ENCODE peak calls at places on chromosomes 2 and 18, in five cellular contexts. S is cardiac fibroblast, I is fibroblast of the aortic adventitia, K is fibroblast of lung, L is HFFc6. R is an unnamed sample.

GRCh38 chr2:27050281-27050995 is 1.0 kb upstream of the AGBL5 start:
- DNase-seq in S (peak), I (peak), K (peak), L (peak), R (peak)

GRCh38 chr2:58063641-58064040 is 17.0 kb downstream of the VRK2 start:
- DNase-seq in S (peak), I (peak), K (peak), L (peak), R (no peak)

GRCh38 chr18:58189008-58189407 is 145.0 kb downstream of the NEDD4L start:
- DNase-seq in S (no peak), I (no peak), K (no peak), L (no peak), R (no peak)

GRCh38 chr2:238091426-238092060 is 8.6 kb upstream of the ESPNL start:
- DNase-seq in S (no peak), I (no peak), K (no peak), L (no peak), R (no peak)

GRCh38 chr2:64730551-64731305 is 77.0 kb upstream of the SERTAD2 start:
- DNase-seq in S (peak), I (peak), K (peak), L (peak), R (no peak)

GRCh38 chr18:62717059-62717849 is 1.9 kb downstream of the PHLPP1 start:
- DNase-seq in S (peak), I (peak), K (peak), L (peak), R (no peak)

GRCh38 chr2:231722721-231723307 is 14.5 kb downstream of the PTMA start:
- DNase-seq in S (no peak), I (no peak), K (no peak), L (no peak), R (no peak)

GRCh38 chr2:234881413-234882241 is 70.2 kb upstream of the SH3BP4 start:
- DNase-seq in S (peak), I (peak), K (peak), L (peak), R (no peak)

GRCh38 chr2:217166241-217166640 is 306.4 kb upstream of the TNP1 start:
- DNase-seq in S (peak), I (peak), K (peak), L (peak), R (no peak)

GRCh38 chr2:6780765-6781274 is 84.9 kb downstream of the CMPK2 start:
- DNase-seq in S (peak), I (no peak), K (peak), L (no peak), R (no peak)

GRCh38 chr2:21194828-21195227 is 71.1 kb downstream of the TDRD15 start:
- DNase-seq in S (no peak), I (no peak), K (no peak), L (no peak), R (no peak)

GRCh38 chr2:196088209-196088608 is 19.6 kb upstream of the DNAH7 start:
- DNase-seq in S (peak), I (peak), K (peak), L (peak), R (no peak)

GRCh38 chr2:203669820-203670219 is 36.6 kb upstream of the CD28 start:
- DNase-seq in S (peak), I (peak), K (peak), L (peak), R (no peak)

GRCh38 chr2:201144101-201145051 is 28.4 kb downstream of the CFLAR start:
- DNase-seq in S (no peak), I (no peak), K (no peak), L (no peak), R (no peak)

GRCh38 chr2:35204881-35205280 is 1150.7 kb upstream of the CRIM1 start:
- DNase-seq in S (no peak), I (no peak), K (no peak), L (no peak), R (no peak)

GRCh38 chr18:79713341-79713740 is 33.7 kb downstream of the CTDP1 start:
- DNase-seq in S (no peak), I (no peak), K (no peak), L (no peak), R (no peak)

GRCh38 chr2:10901565-10901964 is 10.2 kb upstream of the KCNF1 start:
- DNase-seq in S (no peak), I (no peak), K (no peak), L (no peak), R (no peak)

GRCh38 chr2:71680925-71681324 is 227.6 kb downstream of the DYSF start:
- DNase-seq in S (no peak), I (no peak), K (no peak), L (no peak), R (no peak)

GRCh38 chr2:172552547-172553291 is 3.2 kb upstream of the PDK1 start:
- DNase-seq in S (peak), I (peak), K (peak), L (peak), R (no peak)

GRCh38 chr2:108923019-108923700 is 65.9 kb downstream of the EDAR start:
- DNase-seq in S (no peak), I (no peak), K (no peak), L (no peak), R (peak)

GRCh38 chr2:120729410-120730052 is 6.1 kb upstream of the GLI2 start:
- DNase-seq in S (peak), I (peak), K (peak), L (peak), R (no peak)

GRCh38 chr18:61589724-61590065 is 256.5 kb downstream of the CDH20 start:
- DNase-seq in S (peak), I (peak), K (peak), L (peak), R (no peak)

GRCh38 chr2:234974501-234975385 is 22.9 kb downstream of the SH3BP4 start:
- DNase-seq in S (peak), I (peak), K (peak), L (peak), R (no peak)

GRCh38 chr2:227447606-227448005 is 24.4 kb upstream of the AGFG1 start:
- DNase-seq in S (no peak), I (peak), K (peak), L (peak), R (no peak)

GRCh38 chr18:50879302-50880107 is 587 bp downstream of the ME2 start:
- DNase-seq in S (peak), I (peak), K (peak), L (peak), R (no peak)

GRCh38 chr18:79818631-79819030 is 20.9 kb downstream of the KCNG2 start:
- DNase-seq in S (no peak), I (no peak), K (no peak), L (no peak), R (no peak)

GRCh38 chr2:138059967-138060635 is 95.8 kb downstream of the HNMT start:
- DNase-seq in S (peak), I (peak), K (peak), L (no peak), R (no peak)

GRCh38 chr18:74982946-74983635 is 225.8 kb downstream of the PTGR3 start:
- DNase-seq in S (no peak), I (no peak), K (no peak), L (no peak), R (no peak)
- TF ChIP-seq CTCF in S (no peak), I (no peak), K (no peak), L (no peak), R (no peak)

GRCh38 chr2:205197468-205198129 is 484.7 kb upstream of the NRP2 start:
- DNase-seq in S (peak), I (no peak), K (peak), L (no peak), R (no peak)
- TF ChIP-seq CTCF in S (no peak), I (no peak), K (no peak), L (no peak), R (no peak)

DNA sequence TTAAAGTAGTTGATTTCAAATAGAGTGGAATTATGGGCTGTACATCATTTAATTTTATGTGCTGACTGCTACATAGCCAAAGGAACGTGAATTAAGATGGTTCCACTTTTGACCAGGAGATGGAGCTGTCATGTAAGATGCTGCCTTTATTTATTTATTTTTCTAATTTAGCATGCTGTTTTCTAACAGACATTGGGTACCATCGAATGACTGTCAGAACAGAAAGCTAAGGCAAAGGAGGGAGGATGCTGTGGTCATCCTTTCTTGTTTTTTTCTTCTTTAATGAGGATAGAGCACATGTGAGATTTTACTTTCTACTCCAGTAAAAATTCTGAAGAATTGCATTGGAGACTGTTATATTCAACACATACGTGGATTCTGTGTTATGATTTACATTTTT is at the start of gene SCN2A:
- DNase-seq in S (peak), I (peak), K (peak), L (peak), R (no peak)
- TF ChIP-seq CTCF in S (peak), I (peak), K (peak), L (peak), R (peak)

DNA sequence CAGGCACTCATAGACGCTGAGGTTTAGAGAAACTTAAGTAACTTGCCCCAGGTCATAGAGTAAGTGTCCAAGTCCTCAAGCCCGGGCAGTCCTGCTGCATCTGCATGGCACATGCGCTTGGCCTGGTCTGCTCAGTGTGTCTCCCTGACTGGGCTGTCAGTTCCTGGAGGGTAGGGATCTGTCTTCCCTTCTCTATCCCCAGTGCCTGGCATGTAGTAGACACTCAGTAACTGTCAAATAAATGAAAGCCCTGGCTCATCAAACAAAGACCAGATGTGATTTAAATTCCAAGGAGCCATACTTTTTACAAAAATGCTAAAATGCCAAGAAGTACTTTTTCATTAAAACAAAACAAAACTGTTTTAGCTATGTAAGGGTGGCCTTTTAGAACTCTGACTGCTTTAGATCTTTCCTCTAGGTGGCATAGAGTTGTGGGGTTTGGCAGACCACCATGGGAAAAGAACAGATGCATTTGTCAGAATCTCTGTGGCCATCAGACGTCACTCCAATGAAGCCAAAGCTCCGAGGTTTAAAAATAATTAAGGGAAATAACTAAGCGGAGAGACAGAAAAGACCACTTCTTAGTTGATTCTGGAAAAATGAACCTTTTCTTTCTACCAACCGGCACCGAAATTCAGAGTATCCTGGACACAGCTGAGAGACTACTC is 34.0 kb downstream of the EPAS1 start:
- DNase-seq in S (no peak), I (peak), K (peak), L (no peak), R (no peak)
- TF ChIP-seq CTCF in S (peak), I (no peak), K (no peak), L (no peak), R (no peak)

GRCh38 chr2:96535331-96535730 is 1.2 kb upstream of the ARID5A start:
- DNase-seq in S (no peak), I (no peak), K (no peak), L (no peak), R (no peak)

GRCh38 chr2:96534701-96535181 is 1.8 kb upstream of the ARID5A start:
- DNase-seq in S (no peak), I (no peak), K (no peak), L (no peak), R (no peak)

GRCh38 chr2:96537734-96538486 is 1.4 kb downstream of the ARID5A start:
- DNase-seq in S (no peak), I (no peak), K (no peak), L (no peak), R (no peak)

GRCh38 chr2:96537066-96537733 is 648 bp downstream of the ARID5A start:
- DNase-seq in S (peak), I (peak), K (peak), L (peak), R (peak)

DNA sequence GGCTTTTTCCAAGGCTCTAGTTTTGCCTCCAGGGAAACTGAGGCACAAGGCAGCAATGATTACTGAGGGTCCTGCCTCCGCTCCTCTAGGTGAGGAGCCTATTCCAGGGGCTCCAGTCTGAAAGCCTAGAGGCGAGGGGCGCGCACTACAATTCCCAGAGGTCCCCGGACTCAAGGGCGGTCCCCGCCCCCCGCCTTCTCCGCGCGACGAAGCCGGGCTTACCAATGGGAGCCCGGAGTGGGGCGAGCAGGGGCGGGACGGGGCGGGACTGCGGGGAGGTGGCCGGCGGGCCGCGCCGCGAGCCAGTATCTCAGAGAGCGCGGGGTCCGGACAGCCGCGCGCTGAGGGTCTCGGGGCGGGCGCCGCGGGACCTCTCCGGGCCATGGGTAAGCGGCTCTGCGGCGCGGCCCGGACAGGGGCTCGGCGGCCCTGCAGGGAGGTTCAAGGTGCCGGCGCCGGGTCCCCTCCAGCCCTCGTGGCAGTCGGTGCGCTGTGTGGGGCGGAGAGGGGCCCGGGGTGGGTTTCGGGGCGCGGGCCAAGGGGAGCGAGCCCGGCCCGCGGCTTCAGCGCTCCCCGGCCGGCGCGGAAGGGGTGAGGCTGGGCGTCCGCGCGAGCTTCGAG is at the start of gene ARID5A:
- DNase-seq in S (peak), I (peak), K (peak), L (peak), R (peak)
- TF ChIP-seq CTCF in S (peak), I (peak), K (peak), L (peak), R (peak)

DNA sequence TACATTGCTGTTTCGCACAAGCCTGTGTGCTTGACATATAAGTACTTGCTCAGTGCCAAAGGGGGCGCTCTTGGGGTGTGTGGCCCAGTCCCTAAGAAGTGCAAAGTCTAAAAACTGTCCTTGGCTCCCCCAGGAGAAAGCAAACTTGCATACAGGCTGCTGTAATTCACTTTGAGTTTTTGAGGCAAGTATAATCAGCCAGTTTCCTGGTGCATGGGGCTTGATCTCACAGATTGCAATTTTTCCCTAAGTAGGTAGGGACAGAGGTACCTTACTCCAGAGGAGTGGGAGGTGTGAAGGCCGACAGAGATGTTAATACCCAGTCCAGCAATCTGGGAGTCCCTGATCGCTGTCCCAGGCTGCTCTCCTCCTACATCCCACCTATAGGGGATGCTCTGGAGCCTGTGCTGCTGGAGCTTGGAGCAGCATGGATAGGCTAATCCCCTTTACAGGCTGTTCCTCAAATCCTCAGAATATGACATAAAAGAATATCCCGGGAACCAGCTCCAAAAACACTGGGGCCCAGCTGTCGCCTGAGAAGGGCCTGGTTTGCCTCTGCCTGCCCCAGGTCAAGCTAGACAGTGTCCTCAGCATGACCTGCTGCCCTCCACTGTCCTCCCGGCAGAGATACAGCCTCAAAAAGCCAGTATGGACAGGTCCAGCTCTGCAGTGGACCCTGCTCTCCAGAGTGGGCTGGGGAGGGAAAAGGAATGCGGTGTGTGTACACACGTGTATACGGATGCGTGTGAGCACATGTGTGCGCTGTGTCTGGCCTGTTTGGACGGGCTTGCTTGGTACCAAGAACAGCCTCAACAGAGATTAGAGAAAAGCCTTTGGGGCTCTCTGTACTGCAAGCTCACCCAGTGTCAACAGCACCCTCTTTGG is 136.6 kb upstream of the HAAO start:
- DNase-seq in S (peak), I (peak), K (peak), L (no peak), R (no peak)
- TF ChIP-seq CTCF in S (peak), I (peak), K (peak), L (peak), R (no peak)

DNA sequence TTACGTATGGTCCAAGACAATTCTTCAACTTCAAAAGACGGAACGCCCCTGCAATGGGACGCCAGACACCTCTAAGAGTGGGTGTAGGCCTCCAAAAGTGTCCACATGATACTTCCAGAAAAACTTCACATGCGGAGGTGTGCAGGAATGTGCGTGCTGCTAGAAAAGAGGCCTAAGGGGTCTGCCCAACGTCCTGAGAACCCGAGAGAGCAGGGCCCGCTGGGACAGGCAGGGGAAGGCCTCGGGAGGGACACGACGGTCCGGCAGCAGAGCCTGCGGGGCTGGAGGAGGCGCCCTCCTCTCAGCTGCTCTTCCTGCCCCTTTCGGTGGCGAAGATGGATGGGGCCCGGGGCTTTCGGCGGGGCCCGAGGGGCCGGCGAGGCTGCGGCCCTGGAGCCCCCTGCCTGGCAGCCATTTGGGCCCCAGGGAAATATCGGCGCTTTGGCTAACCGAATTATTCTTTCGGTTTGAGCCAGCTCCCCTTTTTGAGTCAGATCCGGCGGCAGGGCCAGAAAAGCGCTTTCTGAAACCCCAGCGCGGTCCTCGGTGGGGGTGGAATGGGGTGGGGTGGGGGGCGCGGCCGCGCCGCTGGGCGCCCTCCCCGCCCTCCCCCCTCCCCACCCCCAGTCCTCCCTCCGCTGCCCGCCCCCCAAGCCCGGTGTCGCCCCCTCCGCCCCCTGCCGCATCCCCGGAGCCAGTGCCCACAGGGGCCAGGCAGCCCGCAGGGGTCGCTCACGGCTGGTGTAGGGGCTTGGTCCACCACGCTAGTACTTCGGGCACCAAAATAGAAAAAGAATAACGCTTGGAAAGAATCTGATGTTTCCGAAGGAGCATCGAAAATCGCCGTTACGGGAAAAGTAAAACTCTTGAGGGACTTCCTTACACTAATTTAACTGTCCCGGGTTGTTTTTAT is 9.2 kb upstream of the ARID5A start:
- DNase-seq in S (peak), I (peak), K (peak), L (no peak), R (no peak)
- TF ChIP-seq CTCF in S (peak), I (peak), K (peak), L (peak), R (peak)